ENCODE peak calls at places on chromosomes 11 and 22, in four cellular contexts. V is mucosa of descending colon, A is bronchial epithelial cell, F is AG10803. O is an unnamed sample.

GRCh38 chr11:3614742-3615171 is 27.0 kb downstream of the ART5 start:
- DNase-seq in F (peak; percentile 22), A (peak; percentile 47), V (no peak), O (no peak)

GRCh38 chr11:118149493-118149892 is 3.1 kb downstream of the SCN4B start:
- DNase-seq in F (no peak), V (no peak), A (no peak), O (no peak)

GRCh38 chr11:72621008-72621610 is 53.1 kb downstream of the PDE2A start:
- DNase-seq in F (no peak), A (no peak), V (no peak), O (no peak)

GRCh38 chr22:44089717-44090570 is 65.8 kb downstream of the PARVB start:
- DNase-seq in V (no peak), A (no peak), F (no peak), O (no peak)

GRCh38 chr11:112255075-112255739 is 5.5 kb downstream of the PLET1 start:
- DNase-seq in A (peak; percentile 49), V (no peak), F (peak; percentile 61), O (no peak)

GRCh38 chr11:72244317-72245231 is 598 bp upstream of the PHOX2A start:
- DNase-seq in F (no peak), V (no peak), A (no peak), O (no peak)

GRCh38 chr11:119584193-119585037 is 144.6 kb downstream of the NECTIN1 start:
- DNase-seq in A (peak; percentile 51), V (peak; percentile 58), F (peak; percentile 56), O (no peak)

GRCh38 chr11:10317776-10318526 is 13.1 kb downstream of the ADM start:
- DNase-seq in V (no peak), A (no peak), F (no peak), O (no peak)

GRCh38 chr11:94732617-94733292 is 35.4 kb upstream of the AMOTL1 start:
- DNase-seq in A (peak; percentile 87), V (no peak), F (peak; percentile 59), O (peak; percentile 51)

GRCh38 chr11:10415817-10416392 is 39.2 kb upstream of the AMPD3 start:
- DNase-seq in A (no peak), F (no peak), V (no peak), O (no peak)

GRCh38 chr11:1827095-1827797 is 7.5 kb upstream of the SYT8 start:
- DNase-seq in F (peak; percentile 89), A (peak; percentile 64), V (peak; percentile 75), O (no peak)

GRCh38 chr11:116649268-116649667 is 123.5 kb downstream of the BUD13 start:
- DNase-seq in F (no peak), V (no peak), A (no peak), O (no peak)

GRCh38 chr11:58914821-58915543 is 24.3 kb upstream of the GLYATL1 start:
- DNase-seq in V (no peak), A (peak; percentile 72), F (no peak), O (no peak)

GRCh38 chr11:1122356-1123002 is 35.3 kb upstream of the MUC5AC start:
- DNase-seq in F (no peak), V (no peak), A (no peak), O (no peak)

GRCh38 chr11:62497132-62497915 is 49.3 kb downstream of the AHNAK start:
- DNase-seq in F (peak; percentile 68), V (no peak), A (peak; percentile 98), O (no peak)
- TF ChIP-seq CTCF in F (peak; percentile 28), V (no peak), A (peak; percentile 53), O (peak; percentile 62)

GRCh38 chr11:125390949-125391348 is 105.1 kb downstream of the FEZ1 start:
- DNase-seq in F (peak; percentile 81), A (no peak), V (no peak), O (no peak)

GRCh38 chr11:125394306-125394705 is 101.8 kb downstream of the FEZ1 start:
- DNase-seq in F (no peak), V (no peak), A (no peak), O (no peak)

GRCh38 chr11:125397421-125397820 is 98.6 kb downstream of the FEZ1 start:
- DNase-seq in A (no peak), V (no peak), F (no peak), O (no peak)

GRCh38 chr11:125389339-125390166 is 106.5 kb downstream of the FEZ1 start:
- DNase-seq in F (no peak), V (no peak), A (no peak), O (no peak)

DNA sequence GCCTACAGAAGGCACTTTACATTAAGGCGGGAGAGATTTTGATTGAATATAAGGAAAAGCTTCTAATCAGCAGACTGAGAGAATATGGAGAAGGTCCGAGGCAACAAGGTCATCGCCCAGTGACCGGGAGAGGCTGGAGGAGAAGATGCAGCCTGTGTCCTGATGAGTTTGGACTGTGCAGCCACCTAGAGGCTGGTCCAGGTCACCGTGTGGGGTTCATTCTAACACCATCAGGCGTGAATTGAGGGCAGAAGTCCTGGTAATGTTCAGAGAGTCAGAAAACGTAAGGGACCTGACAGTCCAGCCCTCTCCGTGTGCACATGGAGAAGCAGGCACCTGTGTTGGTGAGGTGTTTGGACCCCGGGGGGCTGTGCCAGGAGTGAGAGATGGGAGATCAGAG is 102.7 kb downstream of the FEZ1 start:
- DNase-seq in A (no peak), F (no peak), V (no peak), O (no peak)
- TF ChIP-seq CTCF in A (no peak), F (no peak), V (no peak), O (no peak)

GRCh38 chr22:48574776-48575566 is 1252.7 kb downstream of the BRD1 start:
- DNase-seq in V (peak; percentile 35), F (peak; percentile 49), A (no peak), O (no peak)
- TF ChIP-seq CTCF in V (no peak), F (peak; percentile 35), A (peak; percentile 3), O (peak; percentile 46)

GRCh38 chr22:20175597-20175900 is 24.7 kb upstream of the CCDC188 start:
- DNase-seq in V (no peak), A (no peak), F (peak; percentile 43), O (no peak)
- TF ChIP-seq CTCF in V (no peak), A (no peak), F (peak; percentile 20), O (no peak)

O was measured in left ventricle myocardium inferior.